ENCODE peak calls at places on chromosomes 6 and 20, in five cellular contexts. J is fibroblast of the conjunctiva; U is HFFc6; W is activated T-cell treated with anti-CD3 and anti-CD28 coated beads for 48 hours; I is CD8-positive, alpha-beta T cell. H is an unnamed sample.

GRCh38 chr6:9646346-9647042 is 768.4 kb downstream of the TFAP2A start:
- DNase-seq in J (peak), U (peak), W (no peak), I (no peak), H (peak)

GRCh38 chr6:5287205-5287965 is 26.1 kb downstream of the FARS2 start:
- DNase-seq in J (peak), U (peak), W (no peak), I (no peak), H (peak)

GRCh38 chr20:16639027-16639941 is 66.0 kb upstream of the KIF16B start:
- DNase-seq in J (no peak), U (no peak), W (no peak), I (no peak), H (no peak)

GRCh38 chr20:17917832-17918618 is 50.6 kb downstream of the SNX5 start:
- DNase-seq in J (no peak), U (no peak), W (no peak), I (no peak), H (no peak)

GRCh38 chr6:1377526-1378223 is 11.7 kb upstream of the FOXF2 start:
- DNase-seq in J (no peak), U (no peak), W (no peak), I (no peak), H (no peak)

GRCh38 chr20:3046677-3047462 is 1.0 kb downstream of the MRPS26 start:
- DNase-seq in J (no peak), U (no peak), W (no peak), I (no peak), H (no peak)

GRCh38 chr6:47292027-47292426 is 17.7 kb downstream of the TNFRSF21 start:
- DNase-seq in J (no peak), U (no peak), W (no peak), I (no peak), H (no peak)

GRCh38 chr6:603265-603664 is 53.6 kb downstream of the HUS1B start:
- DNase-seq in J (no peak), U (no peak), W (no peak), I (no peak), H (no peak)

GRCh38 chr6:36829919-36830544 is 9.2 kb downstream of the CPNE5 start:
- DNase-seq in J (peak), U (no peak), W (no peak), I (no peak), H (peak)

GRCh38 chr6:69349776-69350175 is 447.0 kb downstream of the LMBRD1 start:
- DNase-seq in J (no peak), U (no peak), W (no peak), I (no peak), H (no peak)

GRCh38 chr6:4849628-4850027 is 73.4 kb downstream of the CDYL start:
- DNase-seq in J (no peak), U (no peak), W (no peak), I (no peak), H (no peak)

GRCh38 chr20:22795897-22796296 is 211.5 kb upstream of the FOXA2 start:
- DNase-seq in J (peak), U (peak), W (no peak), I (no peak), H (peak)

GRCh38 chr20:45229264-45230056 is 8.3 kb downstream of the SEMG2 start:
- DNase-seq in J (no peak), U (no peak), W (peak), I (no peak), H (no peak)

H was measured in astrocyte of the cerebellum.